ENCODE peak calls at places on chromosomes 16 and 17, in four cellular contexts. H is HCT116, Z is stomach, A is GM12892. N is an unnamed sample.

GRCh38 chr16:60945225-60945624 is 1091.0 kb downstream of the CDH8 start:
- DNase-seq in H (no peak), A (no peak), Z (no peak), N (no peak)

GRCh38 chr17:50423553-50424159 is 2.4 kb upstream of the ACSF2 start:
- DNase-seq in Z (no peak), H (peak), A (no peak), N (peak)

GRCh38 chr16:89721644-89722391 is 481 bp downstream of the ZNF276 start:
- DNase-seq in A (no peak), H (no peak), Z (peak), N (peak)

GRCh38 chr16:81491522-81492188 is 47.0 kb downstream of the CMIP start:
- DNase-seq in A (no peak), H (no peak), Z (no peak), N (peak)

GRCh38 chr16:86117756-86118155 is 218.8 kb downstream of the IRF8 start:
- DNase-seq in Z (no peak), A (no peak), H (no peak), N (no peak)

GRCh38 chr16:58123896-58124600 is 5.1 kb downstream of the CFAP20 start:
- DNase-seq in Z (no peak), A (no peak), H (no peak), N (peak)

GRCh38 chr16:8621572-8622314 is at the start of gene METTL22:
- DNase-seq in H (peak), Z (peak), A (peak), N (peak)

GRCh38 chr17:79929257-79930076 is 90.2 kb upstream of the CBX4 start:
- DNase-seq in H (no peak), Z (no peak), A (no peak), N (no peak)

GRCh38 chr16:3789375-3790067 is 72.2 kb upstream of the TRAP1 start:
- DNase-seq in A (no peak), H (no peak), Z (no peak), N (no peak)

GRCh38 chr17:17166446-17166845 is 39.7 kb downstream of the PLD6 start:
- DNase-seq in Z (no peak), A (no peak), H (no peak), N (no peak)

GRCh38 chr17:31674305-31674704 is 184.7 kb downstream of the COPRS start:
- DNase-seq in Z (no peak), H (no peak), A (no peak), N (no peak)

GRCh38 chr16:23508589-23509440 is 1.5 kb downstream of the GGA2 start:
- DNase-seq in Z (no peak), H (no peak), A (no peak), N (peak)

GRCh38 chr16:65312795-65313194 is 190.9 kb upstream of the CDH11 start:
- DNase-seq in Z (no peak), H (no peak), A (no peak), N (no peak)

GRCh38 chr17:40443988-40444899 is 994 bp downstream of the IGFBP4 start:
- DNase-seq in H (no peak), Z (no peak), A (no peak), N (peak)

GRCh38 chr16:16127469-16128116 is 95.7 kb downstream of the ABCC6 start:
- DNase-seq in Z (peak), A (peak), H (peak), N (peak)

GRCh38 chr16:88993006-88993787 is 16.2 kb upstream of the CBFA2T3 start:
- DNase-seq in Z (no peak), H (no peak), A (no peak), N (no peak)

GRCh38 chr17:16988749-16989229 is 16.9 kb upstream of the TNFRSF13B start:
- DNase-seq in H (no peak), Z (no peak), A (no peak), N (no peak)

GRCh38 chr17:83041305-83041704 is 38.1 kb upstream of the METRNL start:
- DNase-seq in A (no peak), H (no peak), Z (no peak), N (no peak)

GRCh38 chr16:65214196-65214595 is 92.3 kb upstream of the CDH11 start:
- DNase-seq in H (no peak), A (no peak), Z (no peak), N (no peak)

GRCh38 chr17:74271902-74272563 is 2.0 kb upstream of the DNAI2 start:
- DNase-seq in H (no peak), A (no peak), Z (no peak), N (peak)

GRCh38 chr17:77995146-77995852 is 36.8 kb downstream of the TNRC6C start:
- DNase-seq in A (no peak), Z (no peak), H (no peak), N (peak)

GRCh38 chr17:56656961-56657360 is 63.5 kb downstream of the NOG start:
- DNase-seq in A (no peak), Z (no peak), H (no peak), N (no peak)

GRCh38 chr16:22967696-22968095 is 153.7 kb downstream of the HS3ST2 start:
- DNase-seq in H (no peak), A (no peak), Z (no peak), N (no peak)

GRCh38 chr17:37836593-37836992 is 87.6 kb upstream of the TBC1D3K start:
- DNase-seq in A (no peak), H (no peak), Z (no peak), N (no peak)

GRCh38 chr16:72677662-72678447 is 370.1 kb downstream of the ZFHX3 start:
- DNase-seq in A (no peak), Z (no peak), H (no peak), N (no peak)

GRCh38 chr17:71085238-71086033 is 916.1 kb downstream of the KCNJ2 start:
- DNase-seq in A (no peak), H (peak), Z (peak), N (peak)

GRCh38 chr16:951660-952301 is 19.0 kb downstream of the LMF1 start:
- DNase-seq in H (no peak), A (no peak), Z (no peak), N (no peak)

GRCh38 chr16:87407511-87408112 is 15.5 kb downstream of the MAP1LC3B start:
- DNase-seq in H (peak), A (no peak), Z (peak), N (peak)

GRCh38 chr17:193426-193810 is 12.0 kb upstream of the DOC2B start:
- DNase-seq in H (no peak), Z (no peak), A (no peak), N (no peak)

GRCh38 chr17:79657861-79658810 is 47.3 kb upstream of the RBFOX3 start:
- DNase-seq in Z (no peak), A (no peak), H (no peak), N (no peak)

GRCh38 chr17:43042025-43042424 is 17.0 kb downstream of the RND2 start:
- DNase-seq in H (no peak), A (no peak), Z (no peak), N (no peak)

GRCh38 chr16:87447323-87447722 is 45.5 kb downstream of the ZCCHC14 start:
- DNase-seq in A (no peak), Z (no peak), H (no peak), N (no peak)

GRCh38 chr16:72188512-72188911 is 16.6 kb upstream of the PMFBP1 start:
- DNase-seq in Z (no peak), H (no peak), A (no peak), N (no peak)

GRCh38 chr16:22353188-22353919 is 21.1 kb downstream of the CDR2 start:
- DNase-seq in A (no peak), Z (no peak), H (peak), N (no peak)

GRCh38 chr17:34776454-34776853 is 184.8 kb downstream of the CCT6B start:
- DNase-seq in H (no peak), Z (no peak), A (no peak), N (no peak)

GRCh38 chr17:49565948-49566491 is 9.7 kb upstream of the NXPH3 start:
- DNase-seq in Z (peak), H (no peak), A (no peak), N (peak)

GRCh38 chr16:86442703-86443102 is 67.6 kb upstream of the FOXF1 start:
- DNase-seq in A (no peak), Z (no peak), H (no peak), N (no peak)

DNA sequence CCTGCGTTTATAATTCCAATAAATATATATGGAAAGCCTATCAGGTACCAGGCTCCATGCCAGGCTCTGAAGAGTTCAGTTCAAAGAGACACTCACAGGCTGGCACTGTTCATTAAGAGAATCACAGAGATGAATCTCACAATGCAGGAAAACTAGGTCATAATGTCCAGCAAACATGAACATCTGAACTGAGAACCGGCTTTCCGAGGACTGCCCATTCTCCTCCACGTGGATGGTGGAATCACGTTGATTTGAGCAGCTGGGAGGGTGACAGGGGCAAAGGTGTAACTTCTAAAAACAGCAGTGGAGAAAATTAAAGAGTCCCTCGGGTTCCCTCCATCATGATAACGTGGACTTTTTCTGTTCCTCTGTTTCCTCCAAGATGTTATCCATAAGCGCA is 10.2 kb downstream of the GP2 start:
- DNase-seq in Z (no peak), A (no peak), H (no peak), N (no peak)
- TF ChIP-seq POLR2A in Z (no peak), A (no peak), H (no peak), N (no peak)

GRCh38 chr17:67659028-67659427 is 58.7 kb upstream of the NOL11 start:
- DNase-seq in Z (no peak), H (no peak), A (no peak), N (no peak)
- TF ChIP-seq POLR2A in Z (no peak), H (no peak), A (no peak), N (no peak)

DNA sequence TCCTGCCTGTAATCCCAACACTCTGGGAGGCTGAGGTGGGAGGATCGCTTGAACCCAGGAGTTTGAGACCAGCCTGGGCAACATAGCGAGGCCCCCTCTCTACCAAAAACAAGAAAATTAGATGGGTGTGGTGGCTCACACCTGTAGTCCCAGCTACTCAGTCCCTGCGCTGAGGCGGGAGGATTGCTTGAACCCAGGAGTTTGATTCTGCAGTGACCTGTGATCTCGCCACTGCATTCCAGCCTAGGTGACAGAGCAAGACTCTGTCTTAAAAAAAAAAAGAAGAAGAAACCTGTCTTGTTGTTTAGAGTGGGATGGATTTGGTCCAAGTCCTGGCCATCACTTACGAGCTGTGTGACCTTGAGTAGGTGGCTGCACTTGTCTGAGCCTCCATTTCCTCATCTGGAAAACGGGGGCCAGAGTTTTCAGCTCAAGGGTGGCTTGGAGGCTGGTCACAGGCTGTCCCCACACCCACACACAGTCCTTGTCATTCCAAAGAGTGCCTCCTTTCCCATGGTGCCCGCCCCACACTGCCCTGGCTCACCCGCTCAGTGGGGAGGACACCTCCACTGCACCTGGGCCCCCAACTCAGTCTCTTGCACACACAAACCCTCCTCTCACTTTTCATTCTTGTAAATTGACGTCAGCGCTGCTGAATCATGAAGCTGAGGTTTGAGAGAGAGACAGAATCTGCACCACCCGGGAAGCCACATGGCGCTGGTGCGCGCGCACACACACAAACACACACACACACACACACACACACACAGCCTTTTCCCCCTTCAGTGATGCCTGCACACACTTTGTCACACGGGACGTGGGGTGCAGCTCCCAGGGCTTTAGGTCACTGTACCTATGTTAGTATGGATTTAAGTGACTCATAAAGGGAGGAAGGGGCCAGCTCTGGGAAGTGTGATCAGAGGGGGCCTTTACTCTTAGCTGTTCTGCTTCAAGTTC is 4.2 kb downstream of the SOCS1 start:
- DNase-seq in H (no peak), Z (peak), A (no peak), N (no peak)
- TF ChIP-seq POLR2A in H (no peak), Z (no peak), A (peak), N (no peak)

DNA sequence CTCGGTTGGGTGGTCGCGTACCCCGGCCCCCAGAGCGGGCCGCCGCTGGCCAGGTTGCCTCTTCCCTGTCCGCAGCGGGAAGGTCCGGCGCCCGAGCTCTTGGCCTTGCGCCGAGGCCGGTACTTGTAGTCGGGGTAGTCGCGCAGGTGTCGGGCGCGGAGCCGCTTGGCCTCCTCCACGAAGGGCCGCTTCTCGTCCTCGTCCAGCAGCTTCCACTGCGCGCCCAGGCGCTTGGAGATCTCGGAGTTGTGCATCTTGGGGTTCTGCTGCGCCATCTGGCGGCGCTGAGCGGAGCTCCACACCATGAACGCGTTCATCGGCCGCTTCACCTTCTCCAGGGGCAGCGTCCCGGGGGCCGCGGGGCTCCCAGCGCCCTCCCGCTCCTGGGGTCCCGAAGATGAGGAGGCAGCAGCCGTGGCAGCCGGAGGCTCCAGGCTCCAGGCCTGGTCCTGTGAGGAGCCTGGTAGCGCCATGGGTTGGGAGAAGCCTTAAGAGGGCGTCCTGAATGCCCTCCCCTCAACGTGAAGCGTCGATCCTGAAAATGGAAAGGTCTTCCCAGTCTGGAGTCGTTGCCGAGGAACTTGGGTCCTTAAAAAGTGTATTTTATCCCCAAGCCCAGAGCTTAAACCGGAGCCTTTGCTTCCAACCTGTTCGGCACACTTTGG is 558 bp downstream of the SOX15 start:
- DNase-seq in A (peak), Z (peak), H (no peak), N (peak)
- TF ChIP-seq POLR2A in A (no peak), Z (no peak), H (no peak), N (no peak)